ENCODE peak calls at places on chromosomes 2 and 18, in six cellular contexts. B is sigmoid colon, L is ascending aorta, G is colonic mucosa, J is fibroblast of lung, H is left ventricle myocardium inferior. Y is an unnamed sample. For H3K4me1, the result is how much of the 10 kb centered on the place peaks cover.

GRCh38 chr18:62236252-62236651 is 49.2 kb downstream of the RELCH start:
- DNase-seq in B (no peak), G (no peak), H (no peak), J (no peak), L (no peak), Y (no peak)

GRCh38 chr18:50194623-50195532 is at the start of gene MYO5B:
- DNase-seq in J (no peak), B (no peak), L (no peak), G (peak), H (peak), Y (peak)

GRCh38 chr2:181105562-181105961 is 125.2 kb downstream of the UBE2E3 start:
- DNase-seq in H (no peak), B (no peak), G (no peak), J (no peak), L (no peak), Y (peak)

GRCh38 chr18:48924621-48925601 is 25.9 kb downstream of the SMAD7 start:
- DNase-seq in H (no peak), L (no peak), B (no peak), G (peak), J (no peak), Y (no peak)

GRCh38 chr18:23862071-23862470 is 152.5 kb upstream of the TTC39C start:
- DNase-seq in B (no peak), G (no peak), J (peak), H (no peak), L (no peak), Y (peak)

GRCh38 chr18:45670281-45670962 is 53.6 kb upstream of the SLC14A1 start:
- DNase-seq in J (peak), L (no peak), B (no peak), H (no peak), G (no peak), Y (no peak)

GRCh38 chr2:58473165-58473564 is 232.0 kb upstream of the FANCL start:
- DNase-seq in B (no peak), G (no peak), L (no peak), J (no peak), H (no peak), Y (no peak)

GRCh38 chr18:49441338-49441938 is 19.0 kb downstream of the DYM start:
- DNase-seq in L (no peak), G (no peak), H (no peak), J (no peak), B (no peak), Y (no peak)

GRCh38 chr2:160328748-160329147 is 128.7 kb upstream of the ITGB6 start:
- DNase-seq in J (peak), G (no peak), L (no peak), H (no peak), B (no peak), Y (no peak)

GRCh38 chr2:148906136-148906535 is 31.1 kb downstream of the KIF5C start:
- DNase-seq in B (no peak), L (no peak), G (no peak), H (no peak), J (no peak), Y (peak)

DNA sequence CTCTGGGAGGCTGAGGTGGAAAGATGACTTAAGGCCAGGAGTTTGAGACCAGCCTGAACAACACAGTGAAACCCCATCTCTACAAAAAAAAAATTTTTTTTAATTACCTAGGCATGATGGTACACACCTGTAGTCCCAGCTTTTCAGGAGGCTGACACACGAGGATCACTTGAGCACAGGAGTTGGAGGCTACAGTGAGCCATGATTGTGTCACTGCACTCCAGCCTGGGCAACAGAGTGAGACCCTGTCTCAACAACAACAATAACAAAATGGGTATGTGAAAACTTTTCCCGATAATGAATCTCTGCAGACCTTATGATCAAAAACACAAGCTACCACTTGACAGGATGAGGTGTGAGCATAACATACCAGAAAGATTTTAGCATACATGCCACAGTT is 73.9 kb upstream of the PELI1 start:
- DNase-seq in J (no peak), B (no peak), H (no peak), G (no peak), L (no peak), Y (no peak)
- H3K4me1 ChIP-seq in J (under half), B (under half), H (half or more), G (under half), L (under half), Y (under half)

GRCh38 chr2:241323777-241324176 is 8.1 kb downstream of the SEPTIN2 start:
- DNase-seq in L (no peak), B (no peak), G (no peak), H (no peak), J (no peak), Y (no peak)
- H3K4me3 ChIP-seq in L (no peak), B (no peak), G (no peak), H (no peak), J (no peak), Y (no peak)

DNA sequence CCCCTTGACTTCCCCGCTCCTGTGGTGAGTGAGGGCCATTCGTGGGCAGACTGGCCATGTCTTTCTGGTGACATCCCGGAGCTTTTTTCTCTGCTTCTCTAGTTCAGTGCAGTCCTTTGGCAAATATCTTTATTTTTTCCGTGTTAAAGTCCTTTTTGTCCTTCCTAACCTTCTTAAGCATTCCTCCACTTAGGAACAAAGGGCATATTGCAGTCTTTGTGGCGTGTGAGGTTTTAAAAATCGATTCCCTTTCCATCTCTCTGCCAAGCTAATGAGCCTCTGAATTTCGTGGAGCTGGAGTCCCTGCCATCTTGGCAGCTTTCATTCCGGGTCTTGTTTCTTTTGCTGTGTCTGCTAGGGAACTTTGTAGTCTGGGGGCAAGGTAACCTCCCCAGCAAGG is 5.0 kb downstream of the CNNM3 start:
- DNase-seq in J (no peak), L (no peak), G (no peak), B (no peak), H (no peak), Y (no peak)
- H3K4me1 ChIP-seq in J (under half), L (under half), G (under half), B (under half), H (half or more), Y (under half)

GRCh38 chr2:151361674-151362380 is 4.4 kb downstream of the TNFAIP6 start:
- DNase-seq in B (no peak), L (no peak), H (no peak), G (no peak), J (no peak), Y (no peak)
- H3K4me3 ChIP-seq in B (no peak), L (no peak), H (no peak), G (no peak), J (no peak), Y (no peak)

GRCh38 chr2:2940061-2940460 is 437.6 kb downstream of the EIPR1 start:
- DNase-seq in H (no peak), L (no peak), B (no peak), G (no peak), J (no peak), Y (no peak)
- H3K4me1 ChIP-seq in H (under half), L (under half), B (under half), G (under half), J (under half), Y (under half)

GRCh38 chr18:28174181-28174906 is 2.6 kb downstream of the CDH2 start:
- DNase-seq in G (no peak), H (no peak), L (no peak), J (no peak), B (no peak), Y (no peak)
- H3K4me3 ChIP-seq in G (no peak), H (peak), L (peak), J (no peak), B (no peak), Y (peak)

GRCh38 chr2:23427976-23428375 is 43.0 kb downstream of the KLHL29 start:
- DNase-seq in H (no peak), L (no peak), G (no peak), J (no peak), B (no peak), Y (no peak)
- H3K4me1 ChIP-seq in H (under half), L (under half), G (under half), J (under half), B (under half), Y (under half)

GRCh38 chr18:9091066-9091476 is 11.4 kb upstream of the NDUFV2 start:
- DNase-seq in B (no peak), L (no peak), J (no peak), G (no peak), H (no peak), Y (no peak)
- H3K4me3 ChIP-seq in B (no peak), L (no peak), J (no peak), G (no peak), H (no peak), Y (no peak)

GRCh38 chr2:236008857-236009256 is 159.3 kb downstream of the GBX2 start:
- DNase-seq in L (no peak), G (no peak), B (no peak), H (no peak), J (no peak), Y (no peak)

GRCh38 chr2:236015171-236015570 is 153.0 kb downstream of the GBX2 start:
- DNase-seq in L (no peak), B (no peak), G (no peak), J (no peak), H (no peak), Y (no peak)

GRCh38 chr2:236014408-236015131 is 153.6 kb downstream of the GBX2 start:
- DNase-seq in B (no peak), G (no peak), J (no peak), L (peak), H (no peak), Y (no peak)

GRCh38 chr2:236010920-236011685 is 157.1 kb downstream of the GBX2 start:
- DNase-seq in G (no peak), L (peak), J (peak), B (no peak), H (no peak), Y (no peak)

DNA sequence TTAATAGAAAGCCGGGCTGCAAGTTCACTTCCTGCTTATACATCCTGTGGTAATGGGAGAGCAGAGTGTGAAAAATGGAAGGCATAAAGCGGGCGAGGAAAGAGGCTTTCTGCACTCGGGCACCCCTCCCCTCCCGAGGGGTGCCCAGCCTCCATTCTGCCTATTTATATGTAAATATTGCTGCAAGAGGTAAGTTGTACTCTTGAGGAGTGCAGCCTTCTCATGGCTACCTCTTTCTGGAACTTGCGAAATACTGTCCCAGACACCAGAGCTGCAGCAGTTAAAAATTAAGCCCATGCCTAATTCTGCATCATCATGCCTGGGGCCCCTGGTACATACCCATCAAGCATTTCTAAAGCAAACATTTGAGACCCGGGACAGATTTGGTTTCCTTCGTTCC is 156.0 kb downstream of the GBX2 start:
- DNase-seq in L (peak), J (no peak), G (no peak), H (no peak), B (no peak), Y (no peak)
- H3K4me1 ChIP-seq in L (under half), J (under half), G (under half), H (under half), B (under half), Y (under half)